ENCODE peak calls at places on chromosomes 12 and 14, in four cellular contexts. K is left cardiac atrium, E is B cell, X is testis. I is an unnamed sample.

GRCh38 chr12:57001448-57001906 is 4.9 kb downstream of the ZBTB39 start:
- DNase-seq in K (peak), E (peak), X (peak), I (peak)

GRCh38 chr12:112035219-112035765 is 22.1 kb downstream of the ERP29 start:
- DNase-seq in K (no peak), E (no peak), X (no peak), I (no peak)

GRCh38 chr12:43852744-43853143 is 16.9 kb downstream of the TMEM117 start:
- DNase-seq in K (no peak), E (no peak), X (no peak), I (no peak)

GRCh38 chr14:60508707-60509437 is at the start of gene SIX6:
- DNase-seq in K (no peak), E (no peak), X (peak), I (no peak)

GRCh38 chr12:53268009-53268636 is at the start of gene ESPL1:
- DNase-seq in K (peak), E (peak), X (peak), I (peak)

GRCh38 chr12:116122639-116123038 is 154.9 kb downstream of the MED13L start:
- DNase-seq in K (no peak), E (no peak), X (no peak), I (no peak)

GRCh38 chr12:51887476-51888315 is at the start of gene ANKRD33:
- DNase-seq in K (peak), E (no peak), X (peak), I (no peak)

GRCh38 chr14:101246894-101247853 is 314.1 kb upstream of the DIO3 start:
- DNase-seq in K (no peak), E (no peak), X (no peak), I (peak)

GRCh38 chr12:53123578-53124351 is 20.5 kb downstream of the SOAT2 start:
- DNase-seq in K (no peak), E (no peak), X (no peak), I (no peak)